ENCODE peak calls at places on chromosomes 6 and 20, in nine cellular contexts. O is stimulated activated CD8-positive, alpha-beta memory T cell treated with anti-CD3 and anti-CD28 coated beads, Interleukin-7, amount 100 ng/mL, for 48 hours; J is GM12865; R is ureter; C is stimulated activated CD4-positive, alpha-beta T cell treated with anti-CD3 and anti-CD28 coated beads, Interleukin-4, amount 100 ng/mL, for 24 hours; U is EL; W is lower leg skin; B is germinal center; F is AG08396. Q is an unnamed sample.

GRCh38 chr20:52083627-52084232 is 107.8 kb downstream of the ZFP64 start:
- DNase-seq in W (peak; percentile 40), C (peak; percentile 52), R (peak; percentile 75), O (no peak), J (peak; percentile 33), U (peak; percentile 62), B (peak; percentile 17), F (peak; percentile 80), Q (peak; percentile 46)

GRCh38 chr20:45174434-45175364 is at the start of gene PI3:
- DNase-seq in C (no peak), J (no peak), W (no peak), O (no peak), R (no peak), B (no peak), F (no peak), U (peak; percentile 36), Q (peak; percentile 78)

GRCh38 chr20:58025233-58025632 is 203.2 kb downstream of the ANKRD60 start:
- DNase-seq in B (no peak), R (no peak), C (no peak), O (no peak), F (no peak), J (no peak), U (no peak), W (no peak), Q (no peak)

GRCh38 chr6:25331085-25331685 is 52.0 kb downstream of the CARMIL1 start:
- DNase-seq in J (no peak), W (no peak), O (no peak), U (no peak), C (no peak), R (no peak), F (no peak), B (no peak), Q (peak; percentile 20)

GRCh38 chr6:2999005-2999620 is 581 bp upstream of the NQO2 start:
- DNase-seq in O (peak; percentile 63), B (peak; percentile 11), W (no peak), R (no peak), U (peak; percentile 83), C (peak; percentile 15), F (no peak), J (peak; percentile 42), Q (peak; percentile 79)

GRCh38 chr6:62971976-62972658 is 239.2 kb upstream of the FKBP1C start:
- DNase-seq in W (no peak), U (no peak), B (no peak), F (no peak), C (no peak), J (no peak), R (no peak), O (no peak), Q (no peak)

GRCh38 chr6:54846857-54847721 is 518 bp downstream of the FAM83B start:
- DNase-seq in B (no peak), W (no peak), J (no peak), R (peak; percentile 43), O (no peak), U (peak; percentile 23), F (no peak), C (no peak), Q (no peak)

GRCh38 chr6:17214106-17214505 is 67.1 kb upstream of the RBM24 start:
- DNase-seq in U (no peak), C (no peak), F (no peak), J (no peak), O (no peak), B (no peak), R (no peak), W (no peak), Q (no peak)

GRCh38 chr6:47076422-47077344 is 34.6 kb upstream of the ADGRF1 start:
- DNase-seq in R (peak; percentile 62), W (no peak), U (no peak), F (no peak), C (no peak), O (no peak), B (no peak), J (no peak), Q (no peak)

GRCh38 chr6:163565140-163565539 is 150.6 kb downstream of the QKI start:
- DNase-seq in J (no peak), R (no peak), C (no peak), F (no peak), W (no peak), U (no peak), B (no peak), O (no peak), Q (no peak)

GRCh38 chr20:14288341-14289330 is 48.8 kb downstream of the FLRT3 start:
- DNase-seq in J (no peak), R (no peak), B (no peak), F (peak; percentile 29), U (peak; percentile 25), O (no peak), W (no peak), C (no peak), Q (peak; percentile 9)

GRCh38 chr6:55130806-55131324 is 43.5 kb upstream of the HCRTR2 start:
- DNase-seq in W (no peak), C (no peak), O (no peak), R (no peak), F (no peak), B (no peak), U (no peak), J (no peak), Q (no peak)

GRCh38 chr6:163260111-163260895 is 154.2 kb upstream of the QKI start:
- DNase-seq in W (no peak), U (peak; percentile 43), J (no peak), F (no peak), R (no peak), O (no peak), B (no peak), C (no peak), Q (no peak)

GRCh38 chr6:167208819-167209576 is 51.2 kb upstream of the GPR31 start:
- DNase-seq in J (no peak), O (no peak), U (no peak), C (no peak), W (no peak), B (no peak), F (no peak), R (no peak), Q (no peak)

GRCh38 chr6:119339941-119340456 is 9.6 kb downstream of the MAN1A1 start:
- DNase-seq in W (no peak), U (no peak), B (no peak), J (no peak), O (no peak), F (no peak), R (no peak), C (no peak), Q (no peak)

GRCh38 chr6:112190164-112190563 is 64.2 kb downstream of the LAMA4 start:
- DNase-seq in B (no peak), U (no peak), F (no peak), O (no peak), R (no peak), J (no peak), C (no peak), W (no peak), Q (no peak)

GRCh38 chr6:15429146-15430110 is 183.6 kb downstream of the JARID2 start:
- DNase-seq in U (peak; percentile 79), F (no peak), R (no peak), B (no peak), O (no peak), C (no peak), W (no peak), J (no peak), Q (peak; percentile 17)

GRCh38 chr6:145483191-145483996 is 251.9 kb downstream of the EPM2A start:
- DNase-seq in U (peak; percentile 27), F (no peak), W (no peak), B (no peak), C (no peak), R (no peak), O (no peak), J (no peak), Q (no peak)

GRCh38 chr6:150654671-150655070 is 55.0 kb downstream of the PLEKHG1 start:
- DNase-seq in U (no peak), F (no peak), J (no peak), W (no peak), C (no peak), R (no peak), B (no peak), O (no peak), Q (no peak)

GRCh38 chr20:12030470-12030869 is 112.8 kb downstream of the BTBD3 start:
- DNase-seq in J (no peak), C (no peak), O (no peak), B (no peak), W (no peak), R (no peak), F (no peak), U (no peak), Q (no peak)

GRCh38 chr20:19974621-19975435 is 42.3 kb upstream of the NAA20 start:
- DNase-seq in B (no peak), J (no peak), W (peak; percentile 80), R (peak; percentile 90), O (no peak), C (no peak), F (peak; percentile 85), U (peak; percentile 88), Q (peak; percentile 82)

GRCh38 chr6:34510299-34510698 is 44.4 kb downstream of the PACSIN1 start:
- DNase-seq in J (no peak), U (no peak), C (no peak), W (no peak), F (no peak), O (no peak), R (no peak), B (no peak), Q (no peak)

GRCh38 chr6:30942338-30943060 is 1.7 kb downstream of the MUCL3 start:
- DNase-seq in B (no peak), J (no peak), U (peak; percentile 95), C (no peak), W (peak; percentile 50), O (no peak), F (peak; percentile 90), R (peak; percentile 82), Q (peak; percentile 75)

GRCh38 chr6:135092724-135093123 is 38.1 kb upstream of the HBS1L start:
- DNase-seq in C (no peak), W (no peak), J (no peak), U (no peak), B (no peak), F (no peak), R (no peak), O (no peak), Q (no peak)

GRCh38 chr20:32205502-32206382 is 1.8 kb downstream of the PLAGL2 start:
- DNase-seq in O (no peak), F (no peak), W (no peak), U (no peak), R (no peak), J (peak; percentile 33), B (no peak), C (no peak), Q (no peak)

GRCh38 chr6:63573140-63573898 is 1.0 kb downstream of the LOC128125822 start:
- DNase-seq in F (peak; percentile 61), C (peak; percentile 63), W (peak; percentile 91), R (peak; percentile 93), U (peak; percentile 61), J (peak; percentile 93), B (peak; percentile 59), O (peak; percentile 48), Q (peak; percentile 63)

GRCh38 chr20:61134286-61135035 is 117.6 kb upstream of the CDH4 start:
- DNase-seq in O (no peak), R (no peak), B (no peak), F (no peak), J (no peak), U (no peak), C (no peak), W (no peak), Q (no peak)

GRCh38 chr6:36204068-36204753 is 7.7 kb downstream of the BRPF3 start:
- DNase-seq in R (no peak), O (peak; percentile 14), W (no peak), C (peak; percentile 18), J (peak; percentile 65), B (peak; percentile 32), F (no peak), U (no peak), Q (no peak)

GRCh38 chr6:137904822-137905617 is 38.0 kb downstream of the TNFAIP3 start:
- DNase-seq in R (no peak), J (peak; percentile 80), B (no peak), W (peak; percentile 23), U (peak; percentile 49), O (peak; percentile 85), F (no peak), C (peak; percentile 88), Q (no peak)

Q was measured in MG63.